ENCODE peak calls at places on chromosomes 4 and X, in four cellular contexts. K, Z, M and V are unnamed samples.

GRCh38 chr4:28229092-28229491 is 1368.5 kb downstream of the STIM2 start:
- DNase-seq in M (no peak), Z (no peak), K (no peak), V (no peak)

GRCh38 chrX:40504801-40505605 is 75.8 kb upstream of the ATP6AP2 start:
- DNase-seq in M (peak; percentile 93), Z (no peak), K (no peak), V (no peak)

GRCh38 chr4:39237179-39237578 is 54.9 kb downstream of the WDR19 start:
- DNase-seq in M (no peak), Z (no peak), K (no peak), V (no peak)

GRCh38 chr4:154332681-154333421 is 158.7 kb downstream of the DCHS2 start:
- DNase-seq in K (peak; percentile 36), Z (no peak), M (no peak), V (no peak)

GRCh38 chrX:145405012-145405411 is 157.7 kb downstream of the SPANXN1 start:
- DNase-seq in Z (peak; percentile 63), K (no peak), M (peak; percentile 45), V (no peak)

GRCh38 chr4:121380448-121381147 is at the start of gene QRFPR:
- DNase-seq in M (peak; percentile 39), Z (peak; percentile 35), K (no peak), V (no peak)

GRCh38 chr4:84939111-84939510 is 27.4 kb downstream of the WDFY3 start:
- DNase-seq in Z (no peak), K (no peak), M (no peak), V (no peak)

GRCh38 chr4:39062094-39062493 is at the start of gene KLHL5:
- DNase-seq in M (no peak), K (no peak), Z (no peak), V (no peak)

GRCh38 chr4:40402556-40402955 is 67.4 kb downstream of the CHRNA9 start:
- DNase-seq in Z (no peak), K (no peak), M (peak; percentile 57), V (no peak)

GRCh38 chrX:155262970-155263754 is 1.1 kb downstream of the RAB39B start:
- DNase-seq in M (no peak), K (no peak), Z (no peak), V (no peak)

GRCh38 chrX:16601885-16602284 is 48.1 kb upstream of the S100G start:
- DNase-seq in K (no peak), Z (no peak), M (no peak), V (no peak)

GRCh38 chrX:102599950-102600579 is 750 bp downstream of the ARMCX5 start:
- DNase-seq in Z (peak; percentile 1), M (peak; percentile 8), K (no peak), V (no peak)

GRCh38 chr4:44145868-44146267 is 302.7 kb downstream of the KCTD8 start:
- DNase-seq in M (peak; percentile 46), Z (no peak), K (no peak), V (no peak)

GRCh38 chrX:103791826-103792458 is 15.3 kb downstream of the PLP1 start:
- DNase-seq in M (no peak), K (no peak), Z (no peak), V (no peak)

GRCh38 chr4:40309250-40309774 is 25.8 kb upstream of the CHRNA9 start:
- DNase-seq in K (peak; percentile 92), Z (no peak), M (peak; percentile 84), V (no peak)

GRCh38 chrX:40172169-40172979 is 74.6 kb upstream of the BCOR start:
- DNase-seq in Z (no peak), M (peak; percentile 59), K (no peak), V (no peak)

GRCh38 chr4:25551608-25552007 is 104.0 kb upstream of the SLC34A2 start:
- DNase-seq in Z (no peak), K (no peak), M (no peak), V (no peak)